ENCODE peak calls at places on chromosomes 1 and 21, in six cellular contexts. J is anterior cingulate cortex, F is HTR-8/SVneo, X is cardiac muscle cell, N is GM12892, C is head of caudate nucleus. Z is an unnamed sample.

GRCh38 chr1:35691571-35692220 is 27.0 kb downstream of the C1orf216 start:
- DNase-seq in J (no peak), F (no peak), X (no peak), N (no peak), C (no peak), Z (no peak)

GRCh38 chr1:160407819-160408801 is 7.7 kb downstream of the VANGL2 start:
- DNase-seq in J (no peak), F (peak), X (no peak), N (no peak), C (no peak), Z (peak)

GRCh38 chr21:45460011-45460565 is 55.1 kb downstream of the COL18A1 start:
- DNase-seq in J (no peak), F (no peak), X (no peak), N (no peak), C (no peak), Z (no peak)

GRCh38 chr1:51842255-51842654 is 36.3 kb downstream of the NRDC start:
- DNase-seq in J (no peak), F (no peak), X (no peak), N (no peak), C (no peak), Z (no peak)

GRCh38 chr1:187280051-187280450 is 451.3 kb downstream of the PLA2G4A start:
- DNase-seq in J (no peak), F (no peak), X (no peak), N (no peak), C (no peak), Z (no peak)

GRCh38 chr1:30524840-30525617 is 198.4 kb downstream of the MATN1 start:
- DNase-seq in J (no peak), F (no peak), X (no peak), N (no peak), C (no peak), Z (no peak)

GRCh38 chr1:10795305-10796021 is 983 bp downstream of the CASZ1 start:
- DNase-seq in J (no peak), F (no peak), X (peak), N (no peak), C (no peak), Z (peak)

GRCh38 chr1:3858231-3858981 is 1.1 kb downstream of the DFFB start:
- DNase-seq in J (peak), F (no peak), X (peak), N (no peak), C (peak), Z (peak)

GRCh38 chr1:25924454-25924853 is 18.2 kb upstream of the STMN1 start:
- DNase-seq in J (no peak), F (no peak), X (no peak), N (no peak), C (no peak), Z (no peak)

GRCh38 chr1:156657161-156657970 is 15.4 kb downstream of the BCAN start:
- DNase-seq in J (peak), F (peak), X (peak), N (peak), C (peak), Z (peak)

GRCh38 chr1:119653839-119654170 is 5.7 kb upstream of the ZNF697 start:
- DNase-seq in J (no peak), F (no peak), X (no peak), N (no peak), C (no peak), Z (no peak)

GRCh38 chr1:204709960-204710912 is 24.7 kb upstream of the LRRN2 start:
- DNase-seq in J (no peak), F (no peak), X (no peak), N (no peak), C (no peak), Z (no peak)

GRCh38 chr1:108639899-108640560 is 20.9 kb downstream of the HENMT1 start:
- DNase-seq in J (no peak), F (no peak), X (no peak), N (no peak), C (no peak), Z (no peak)

GRCh38 chr1:192907545-192908243 is 98.9 kb downstream of the RGS2 start:
- DNase-seq in J (no peak), F (no peak), X (no peak), N (no peak), C (no peak), Z (no peak)

GRCh38 chr1:65113298-65113697 is 34.7 kb upstream of the AK4 start:
- DNase-seq in J (no peak), F (no peak), X (no peak), N (no peak), C (no peak), Z (no peak)

GRCh38 chr1:157199421-157199755 is 61.2 kb upstream of the ETV3 start:
- DNase-seq in J (no peak), F (no peak), X (no peak), N (no peak), C (no peak), Z (no peak)

GRCh38 chr1:3821004-3821933 is 25.0 kb upstream of the LRRC47 start:
- DNase-seq in J (no peak), F (no peak), X (no peak), N (no peak), C (no peak), Z (peak)